ENCODE peak calls at places on chromosome 9, in four cellular contexts. R, C, D and T are unnamed samples. For H3K9me3 and H3K4me1, the result is how much of the 10 kb centered on the place peaks cover.

GRCh38 chr9:111615928-111616327 is 15.2 kb upstream of the DNAJC25 start:
- DNase-seq in C (no peak), R (no peak), D (no peak), T (no peak)

GRCh38 chr9:17135578-17135904 is 701 bp downstream of the CNTLN start:
- DNase-seq in D (no peak), C (no peak), R (no peak), T (no peak)

GRCh38 chr9:127818574-127818973 is 15.9 kb downstream of the FPGS start:
- DNase-seq in R (no peak), D (no peak), C (no peak), T (no peak)

GRCh38 chr9:93319301-93319991 is 132.0 kb upstream of the FAM120A start:
- DNase-seq in D (no peak), R (peak), C (no peak), T (no peak)

GRCh38 chr9:108562176-108562575 is 293.6 kb downstream of the ACTL7B start:
- DNase-seq in D (no peak), R (no peak), C (no peak), T (no peak)

GRCh38 chr9:100425758-100426157 is 1.2 kb upstream of the MSANTD3 start:
- DNase-seq in R (no peak), C (no peak), D (no peak), T (no peak)

GRCh38 chr9:133834080-133834976 is 96.2 kb upstream of the SARDH start:
- DNase-seq in R (no peak), C (no peak), D (no peak), T (no peak)

GRCh38 chr9:131289301-131290038 is at the start of gene PLPP7:
- DNase-seq in D (no peak), C (peak), R (peak), T (no peak)

GRCh38 chr9:4662989-4663792 is 1.1 kb downstream of the PLPP6 start:
- DNase-seq in C (no peak), D (no peak), R (peak), T (no peak)

GRCh38 chr9:120742951-120743416 is 28.7 kb upstream of the MEGF9 start:
- DNase-seq in C (no peak), D (no peak), R (peak), T (no peak)

GRCh38 chr9:126531591-126531990 is 82.1 kb upstream of the LMX1B start:
- DNase-seq in C (no peak), D (peak), R (no peak), T (no peak)

GRCh38 chr9:89471390-89471789 is 26.5 kb downstream of the SEMA4D start:
- DNase-seq in C (no peak), D (no peak), R (no peak), T (no peak)

GRCh38 chr9:124264812-124265211 is 7.1 kb downstream of the NEK6 start:
- DNase-seq in C (no peak), R (no peak), D (no peak), T (no peak)

GRCh38 chr9:127053057-127053821 is 69.2 kb downstream of the ANGPTL2 start:
- DNase-seq in R (no peak), C (no peak), D (no peak), T (no peak)

GRCh38 chr9:122797316-122798033 is 2.4 kb upstream of the OR1K1 start:
- DNase-seq in C (no peak), R (no peak), D (no peak), T (no peak)

GRCh38 chr9:37033141-37033540 is 927 bp downstream of the PAX5 start:
- DNase-seq in D (no peak), C (no peak), R (no peak), T (no peak)

GRCh38 chr9:6584881-6585597 is 60.5 kb downstream of the GLDC start:
- DNase-seq in R (peak), C (no peak), D (no peak), T (no peak)

GRCh38 chr9:14219865-14220655 is 93.9 kb downstream of the NFIB start:
- DNase-seq in R (no peak), C (no peak), D (no peak), T (no peak)

GRCh38 chr9:5587024-5587423 is 41.9 kb upstream of the RIC1 start:
- DNase-seq in C (no peak), R (no peak), D (no peak), T (no peak)

GRCh38 chr9:92035687-92036410 is 79.4 kb downstream of the SPTLC1 start:
- DNase-seq in C (no peak), R (no peak), D (no peak), T (no peak)

GRCh38 chr9:134390537-134390936 is 64.3 kb downstream of the RXRA start:
- DNase-seq in C (no peak), D (peak), R (no peak), T (peak)

GRCh38 chr9:27564031-27564430 is 9.2 kb downstream of the C9orf72 start:
- DNase-seq in C (no peak), D (no peak), R (no peak), T (no peak)

GRCh38 chr9:74760031-74760700 is 127.6 kb downstream of the TRPM6 start:
- DNase-seq in D (no peak), R (no peak), C (no peak), T (no peak)

GRCh38 chr9:21334603-21334968 is 618 bp downstream of the KLHL9 start:
- DNase-seq in C (no peak), D (no peak), R (no peak), T (no peak)

GRCh38 chr9:89884356-89885083 is 279.7 kb downstream of the GADD45G start:
- DNase-seq in D (peak), R (no peak), C (no peak), T (no peak)

GRCh38 chr9:82797539-82797938 is 265.4 kb downstream of the RASEF start:
- DNase-seq in D (no peak), C (no peak), R (no peak), T (no peak)

GRCh38 chr9:3794005-3794404 is 268.2 kb upstream of the RFX3 start:
- DNase-seq in C (no peak), D (no peak), R (no peak), T (no peak)

GRCh38 chr9:111179577-111179976 is 141.3 kb upstream of the LPAR1 start:
- DNase-seq in D (no peak), C (no peak), R (no peak), T (no peak)

GRCh38 chr9:126806336-126806735 is 1.5 kb downstream of the ZBTB43 start:
- DNase-seq in R (no peak), D (no peak), C (no peak), T (no peak)

GRCh38 chr9:99259231-99259918 is 37.3 kb downstream of the SEC61B start:
- DNase-seq in D (peak), R (no peak), C (peak), T (peak)

GRCh38 chr9:93268551-93269314 is 84.8 kb downstream of the WNK2 start:
- DNase-seq in C (peak), R (peak), D (peak), T (no peak)

GRCh38 chr9:133558191-133559126 is 24.0 kb downstream of the ADAMTSL2 start:
- DNase-seq in R (peak), D (no peak), C (no peak), T (no peak)

GRCh38 chr9:734831-735511 is 106.5 kb upstream of the DMRT1 start:
- DNase-seq in C (no peak), R (no peak), D (no peak), T (no peak)

GRCh38 chr9:129898205-129898604 is 62.9 kb downstream of the USP20 start:
- DNase-seq in R (no peak), C (no peak), D (no peak), T (no peak)

GRCh38 chr9:99118782-99119466 is 14.0 kb downstream of the TGFBR1 start:
- DNase-seq in C (no peak), D (peak), R (no peak), T (peak)

GRCh38 chr9:95785209-95785608 is 90.3 kb upstream of the ERCC6L2 start:
- DNase-seq in C (no peak), R (no peak), D (no peak), T (no peak)

GRCh38 chr9:134630861-134631260 is 10.7 kb upstream of the COL5A1 start:
- DNase-seq in D (peak), R (no peak), C (peak), T (no peak)

DNA sequence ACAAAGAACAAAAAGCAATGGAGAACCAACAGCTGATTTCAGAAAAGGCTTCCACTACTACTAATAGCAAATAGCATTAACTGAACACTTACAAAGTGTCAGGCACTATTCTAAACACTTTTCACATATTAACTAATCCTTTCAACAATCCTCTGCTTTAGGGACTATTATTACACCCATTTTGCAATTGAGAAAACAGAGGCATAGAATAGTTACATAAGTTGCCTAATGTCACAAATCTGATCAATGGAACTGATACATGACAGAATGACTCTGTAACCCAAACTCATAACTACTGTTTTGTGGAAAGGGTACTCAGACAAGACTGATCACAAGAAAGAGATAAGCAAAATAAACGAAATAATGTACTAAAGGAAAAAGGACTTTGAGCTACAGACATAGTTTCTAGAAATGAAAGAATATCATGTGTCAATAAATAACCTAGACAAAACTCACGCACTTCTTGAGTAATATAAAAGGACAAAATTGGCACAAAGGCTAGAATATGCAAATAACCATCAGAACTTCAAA is 31.3 kb downstream of the ABHD17B start:
- DNase-seq in R (no peak), D (no peak), C (no peak), T (no peak)
- H3K9me3 ChIP-seq in R (under half), D (half or more), C (under half), T (under half)

DNA sequence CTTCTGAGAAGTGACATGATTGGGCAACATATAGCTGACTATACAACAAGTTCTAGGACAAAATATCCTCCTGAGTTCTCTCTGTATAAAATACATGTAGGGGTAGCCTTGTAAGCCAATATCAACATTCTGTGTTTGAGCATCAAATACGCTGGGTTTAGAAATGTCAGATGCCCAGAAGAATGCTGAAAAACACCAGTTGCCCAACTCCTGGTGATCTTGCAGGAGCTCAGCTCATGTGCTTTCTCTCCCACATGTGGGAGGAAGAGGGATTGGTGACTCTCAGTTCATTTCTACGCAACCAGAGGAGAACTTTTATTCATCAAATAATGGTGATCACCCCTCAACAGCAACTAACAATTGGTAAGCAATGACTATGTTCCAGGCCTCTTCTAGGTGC is 810.9 kb upstream of the ACO1 start:
- DNase-seq in C (no peak), D (no peak), R (no peak), T (no peak)
- H3K4me1 ChIP-seq in C (under half), D (under half), R (under half), T (under half)

DNA sequence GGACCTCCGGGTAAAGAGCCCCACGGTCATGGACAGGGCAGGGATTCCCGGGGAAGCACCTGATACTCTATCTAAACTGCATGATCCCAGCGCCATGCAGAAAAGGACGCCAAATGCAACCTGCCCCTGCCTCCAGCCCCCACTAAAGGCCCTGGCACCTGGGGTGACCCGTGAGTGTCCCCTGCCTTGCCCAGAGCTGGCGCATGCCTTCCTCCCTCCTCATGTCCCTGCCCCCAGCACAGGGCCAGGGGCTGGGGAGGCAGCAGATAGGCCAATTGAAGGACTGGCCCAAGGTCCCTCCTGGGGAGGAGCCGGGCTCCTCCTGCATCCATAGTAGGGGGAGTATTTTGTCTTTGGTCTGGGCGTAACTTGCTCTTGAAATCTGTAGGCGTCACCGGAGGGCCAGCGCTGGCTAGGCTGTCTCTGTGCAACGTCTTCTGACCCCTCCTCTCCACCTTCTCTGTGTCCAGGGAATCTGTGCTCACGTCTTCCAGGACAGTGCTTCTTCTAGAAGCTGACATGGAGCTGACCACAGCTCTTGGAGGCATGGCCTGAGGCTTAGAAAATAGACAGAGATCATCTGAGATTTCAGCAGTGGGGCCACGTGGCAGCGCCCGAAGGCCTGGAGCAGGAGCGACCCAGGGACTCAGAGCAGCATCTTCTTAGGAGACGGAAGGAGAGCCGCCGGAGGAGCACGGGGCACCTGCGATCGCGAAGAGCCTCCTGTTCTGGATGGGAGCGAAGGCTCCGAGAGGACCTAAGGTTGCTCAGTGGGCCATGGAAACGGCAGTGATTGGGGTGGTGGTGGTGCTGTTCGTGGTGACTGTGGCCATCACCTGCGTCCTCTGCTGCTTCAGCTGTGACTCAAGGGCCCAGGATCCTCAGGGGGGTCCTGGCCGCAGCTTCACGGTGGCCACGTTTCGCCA is 660 bp downstream of the SPAAR start:
- DNase-seq in R (no peak), D (no peak), C (no peak), T (no peak)
- H3K27ac ChIP-seq in R (no peak), D (peak), C (peak), T (no peak)

GRCh38 chr9:80233102-80233843 is 661.5 kb downstream of the TLE4 start:
- DNase-seq in D (no peak), C (no peak), R (peak), T (no peak)
- H3K9me3 ChIP-seq in D (under half), C (under half), R (under half), T (under half)

DNA sequence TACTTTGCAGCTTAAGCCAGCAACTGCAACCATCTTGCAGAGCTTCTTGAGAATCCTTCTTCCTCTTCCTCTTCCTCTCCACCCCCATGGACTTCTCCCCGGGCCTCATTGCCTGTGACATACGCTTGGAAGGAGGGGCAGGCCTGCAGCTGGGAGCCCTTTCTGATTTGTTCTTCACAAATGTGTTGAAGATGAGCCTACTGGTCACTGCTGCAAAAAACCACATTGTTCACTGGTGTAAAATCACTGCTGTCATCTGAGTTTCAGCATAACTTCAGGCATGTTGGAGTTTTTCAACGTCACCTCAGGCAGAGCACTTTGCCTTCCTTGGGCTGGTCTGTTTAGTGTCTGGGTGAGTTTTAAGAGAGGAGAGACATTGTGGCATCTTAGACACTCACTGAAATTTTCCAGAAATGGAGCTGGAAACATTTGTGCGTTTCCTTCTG is 7.9 kb downstream of the TJP2 start:
- DNase-seq in D (no peak), R (no peak), C (no peak), T (no peak)
- H3K4me1 ChIP-seq in D (under half), R (under half), C (under half), T (under half)

GRCh38 chr9:137555179-137555578 is 3.5 kb downstream of the MRPL41 start:
- DNase-seq in C (no peak), D (no peak), R (no peak), T (no peak)
- H3K27ac ChIP-seq in C (no peak), D (no peak), R (no peak), T (no peak)